ENCODE peak calls at places on chromosomes 16 and 17, in ten cellular contexts. O is OCI-LY7, I is GM10248, R is cardiac muscle cell, X is RWPE1, D is GM06990, L is glutamatergic neuron, U is AG10803, C is mucosa of descending colon, J is coronary artery. T is an unnamed sample.

GRCh38 chr17:75487351-75488070 is 27.8 kb downstream of the CASKIN2 start:
- DNase-seq in O (peak), L (no peak), X (no peak), J (peak), I (peak), R (peak), D (peak), C (peak), U (no peak), T (peak)

GRCh38 chr17:67637901-67638641 is 79.7 kb upstream of the NOL11 start:
- DNase-seq in D (no peak), X (peak), L (no peak), I (no peak), O (no peak), R (no peak), U (no peak), C (peak), J (no peak), T (no peak)

GRCh38 chr17:46736100-46736499 is 82.4 kb downstream of the WNT3 start:
- DNase-seq in R (no peak), U (no peak), I (peak), L (no peak), O (peak), D (peak), J (no peak), C (no peak), X (no peak), T (no peak)

GRCh38 chr16:66605177-66605999 is 884 bp downstream of the CMTM3 start:
- DNase-seq in J (no peak), U (peak), R (peak), X (peak), D (peak), C (peak), O (peak), I (peak), L (peak), T (peak)

GRCh38 chr16:48535831-48536599 is 74.0 kb downstream of the N4BP1 start:
- DNase-seq in D (peak), I (peak), O (no peak), U (peak), C (peak), R (peak), X (peak), J (peak), L (no peak), T (no peak)

GRCh38 chr17:35731932-35732805 is 730 bp downstream of the RASL10B start:
- DNase-seq in X (no peak), C (no peak), J (no peak), R (no peak), U (no peak), L (no peak), I (peak), O (no peak), D (no peak), T (no peak)

GRCh38 chr17:19766016-19766415 is 17.9 kb upstream of the ALDH3A1 start:
- DNase-seq in C (no peak), I (no peak), U (no peak), L (no peak), J (no peak), O (no peak), X (no peak), R (no peak), D (no peak), T (no peak)

GRCh38 chr17:56867948-56868376 is 34.0 kb downstream of the DGKE start:
- DNase-seq in X (no peak), R (peak), U (peak), J (no peak), I (no peak), L (no peak), C (no peak), O (no peak), D (no peak), T (no peak)

DNA sequence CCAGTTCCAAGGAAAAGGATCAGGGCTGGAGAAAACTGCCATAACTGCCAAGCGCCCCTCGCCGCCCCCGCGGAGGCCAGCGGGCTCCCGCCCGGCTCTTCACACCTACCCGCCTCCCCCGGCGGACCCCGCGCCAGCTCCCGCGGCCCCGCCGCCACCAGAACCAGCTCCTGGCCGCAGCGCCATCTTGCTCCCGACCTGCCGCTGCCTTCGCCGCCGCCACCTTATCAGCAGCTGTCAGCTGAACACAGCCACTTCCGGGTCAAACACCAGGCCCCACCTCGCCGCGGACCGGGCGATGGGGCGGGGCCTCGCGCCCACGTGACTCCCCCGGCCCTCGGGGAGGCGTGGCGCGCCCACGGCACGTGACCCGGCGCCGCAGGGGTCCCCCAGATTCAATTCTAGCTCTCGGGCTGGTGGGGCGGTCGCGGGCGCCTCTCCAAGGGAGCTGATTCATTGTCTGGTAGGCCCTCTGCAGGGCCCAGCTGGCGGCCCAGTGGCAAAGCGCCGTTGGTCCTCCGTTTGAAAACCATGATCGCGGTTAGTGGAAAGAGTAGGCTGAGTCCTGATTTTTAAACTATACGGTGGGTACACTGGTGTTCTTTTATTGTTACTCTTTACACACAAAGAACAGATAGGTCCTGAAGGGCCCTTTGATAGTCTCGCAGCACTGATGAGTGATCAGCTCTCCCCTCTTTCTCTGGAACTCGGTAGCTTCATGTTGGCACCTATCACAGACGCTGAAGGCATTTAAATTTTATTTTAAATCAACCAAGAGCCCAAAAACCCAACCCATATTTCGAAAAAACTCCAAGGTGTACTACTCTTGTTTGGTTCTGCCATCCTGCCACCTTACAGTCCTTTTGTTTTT is at the start of gene SYNRG:
- DNase-seq in X (peak), J (peak), R (peak), O (peak), C (peak), L (peak), D (peak), U (peak), I (peak), T (peak)
- TF ChIP-seq CTCF in X (peak), J (no peak), R (peak), O (peak), C (peak), L (peak), D (peak), U (peak), I (peak), T (peak)

DNA sequence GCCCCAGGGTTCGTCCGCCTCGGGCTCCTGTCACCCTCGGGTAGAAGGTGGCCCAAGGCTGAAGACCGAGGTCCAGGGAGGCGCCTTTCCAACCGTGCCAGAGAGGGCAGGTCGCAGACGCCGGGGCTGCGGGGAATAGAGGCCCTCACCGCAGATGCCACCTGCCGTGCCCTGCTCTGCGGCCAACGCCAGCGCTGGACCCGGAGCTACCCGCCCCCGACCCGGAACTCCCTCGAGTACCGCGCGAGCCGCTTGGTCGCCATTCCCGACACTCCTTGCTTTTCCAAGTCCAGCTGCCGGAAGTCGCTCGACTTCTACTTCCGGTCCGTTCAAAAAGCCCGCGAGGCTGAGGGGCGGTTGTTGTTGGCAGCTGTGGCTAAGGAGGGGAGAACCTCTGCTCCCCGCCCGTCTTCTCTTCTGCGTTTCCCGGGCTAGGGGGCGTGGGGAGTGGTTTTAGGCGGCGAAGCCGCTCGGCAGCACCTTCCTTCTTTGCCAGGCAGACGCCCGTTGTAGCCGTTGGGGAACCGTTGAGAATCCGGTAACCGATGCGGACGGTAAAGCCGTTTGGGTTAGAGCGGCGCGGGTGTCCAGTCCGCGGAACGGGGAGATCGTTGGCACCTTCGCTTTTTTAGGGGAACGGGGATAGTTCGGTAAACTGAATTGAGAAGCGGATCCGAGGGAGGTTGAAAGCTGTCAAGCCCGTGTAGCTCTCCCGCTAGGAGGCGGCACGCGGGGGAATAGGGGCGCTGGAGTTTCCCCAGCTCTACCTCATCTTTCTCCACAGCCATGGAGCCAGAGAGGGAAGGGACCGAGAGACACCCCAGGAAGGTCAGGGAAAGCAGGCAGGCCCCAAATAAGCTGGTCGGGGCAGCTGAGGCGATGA is at the start of the genes ERI2 and REXO5:
- DNase-seq in R (peak), X (peak), U (peak), D (peak), L (peak), C (peak), J (peak), I (peak), O (peak), T (peak)
- TF ChIP-seq CTCF in R (peak), X (peak), U (peak), D (peak), L (peak), C (no peak), J (peak), I (peak), O (peak), T (no peak)

GRCh38 chr16:54931041-54931756 is 534 bp downstream of the IRX5 start:
- DNase-seq in R (peak), D (no peak), X (no peak), U (no peak), L (peak), O (no peak), J (no peak), C (peak), I (no peak), T (no peak)
- TF ChIP-seq CTCF in R (no peak), D (no peak), X (no peak), U (no peak), L (no peak), O (no peak), J (no peak), C (no peak), I (no peak), T (no peak)

GRCh38 chr16:74987027-74987681 is 2.2 kb upstream of the WDR59 start:
- DNase-seq in D (no peak), J (no peak), O (no peak), U (no peak), I (no peak), X (no peak), L (no peak), C (no peak), R (no peak), T (no peak)

GRCh38 chr16:74984194-74984669 is 691 bp downstream of the WDR59 start:
- DNase-seq in I (no peak), D (no peak), U (peak), O (peak), C (no peak), X (peak), R (peak), L (no peak), J (no peak), T (peak)

GRCh38 chr16:74990832-74991231 is 5.9 kb upstream of the WDR59 start:
- DNase-seq in J (no peak), U (no peak), C (no peak), I (no peak), R (no peak), L (no peak), D (no peak), X (no peak), O (no peak), T (no peak)

GRCh38 chr16:74982303-74982702 is 2.6 kb downstream of the WDR59 start:
- DNase-seq in C (no peak), R (no peak), J (no peak), I (no peak), L (no peak), O (no peak), U (no peak), X (no peak), D (no peak), T (no peak)

GRCh38 chr16:74984670-74985411 is at the start of gene WDR59:
- DNase-seq in O (peak), I (peak), L (peak), X (peak), J (peak), U (peak), R (peak), C (peak), D (peak), T (peak)
- TF ChIP-seq CTCF in O (no peak), I (no peak), L (no peak), X (no peak), J (no peak), U (no peak), R (no peak), C (no peak), D (no peak), T (no peak)

T was measured in natural killer cell.